ENCODE peak calls at places on chromosomes 1 and 21, in eight cellular contexts. One of them, this sample, is unnamed.

GRCh38 chr1:65508051-65508450 is 87.6 kb downstream of the LEPR start:
- DNase-seq in K562: no peak
- DNase-seq in A673: no peak
- DNase-seq in mammary epithelial cell: no peak
- DNase-seq in fibroblast of lung: no peak
- DNase-seq in HCT116: no peak
- DNase-seq in GM23248: no peak
- DNase-seq in PC-9: no peak
- DNase-seq in this sample: no peak

GRCh38 chr1:226223786-226224244 is 351 bp downstream of the MIXL1 start:
- DNase-seq in K562: peak; percentile 46
- DNase-seq in A673: peak; percentile 34
- DNase-seq in mammary epithelial cell: no peak
- DNase-seq in fibroblast of lung: no peak
- DNase-seq in HCT116: no peak
- DNase-seq in GM23248: peak; percentile 34
- DNase-seq in PC-9: no peak
- DNase-seq in this sample: peak; percentile 55

GRCh38 chr1:224486801-224487583 is 52.4 kb upstream of the WDR26 start:
- DNase-seq in K562: no peak
- DNase-seq in A673: no peak
- DNase-seq in mammary epithelial cell: no peak
- DNase-seq in fibroblast of lung: no peak
- DNase-seq in HCT116: no peak
- DNase-seq in GM23248: no peak
- DNase-seq in PC-9: no peak
- DNase-seq in this sample: peak; percentile 5

GRCh38 chr1:59163268-59164092 is 133.4 kb upstream of the FGGY start:
- DNase-seq in K562: no peak
- DNase-seq in A673: no peak
- DNase-seq in mammary epithelial cell: no peak
- DNase-seq in fibroblast of lung: peak; percentile 60
- DNase-seq in HCT116: no peak
- DNase-seq in GM23248: peak; percentile 93
- DNase-seq in PC-9: no peak
- DNase-seq in this sample: no peak

GRCh38 chr1:233981042-233981670 is 76.7 kb downstream of the SLC35F3 start:
- DNase-seq in K562: no peak
- DNase-seq in A673: no peak
- DNase-seq in mammary epithelial cell: no peak
- DNase-seq in fibroblast of lung: no peak
- DNase-seq in HCT116: no peak
- DNase-seq in GM23248: no peak
- DNase-seq in PC-9: no peak
- DNase-seq in this sample: no peak

GRCh38 chr1:21284206-21285137 is 5.8 kb downstream of the ECE1 start:
- DNase-seq in K562: no peak
- DNase-seq in A673: no peak
- DNase-seq in mammary epithelial cell: no peak
- DNase-seq in fibroblast of lung: no peak
- DNase-seq in HCT116: no peak
- DNase-seq in GM23248: no peak
- DNase-seq in PC-9: no peak
- DNase-seq in this sample: no peak

GRCh38 chr21:28240586-28240985 is 752.1 kb downstream of the LTN1 start:
- DNase-seq in K562: no peak
- DNase-seq in A673: no peak
- DNase-seq in mammary epithelial cell: no peak
- DNase-seq in fibroblast of lung: peak; percentile 88
- DNase-seq in HCT116: no peak
- DNase-seq in GM23248: no peak
- DNase-seq in PC-9: no peak
- DNase-seq in this sample: no peak

GRCh38 chr1:25744140-25744581 is 55.8 kb upstream of the SELENON start:
- DNase-seq in K562: no peak
- DNase-seq in A673: peak; percentile 25
- DNase-seq in mammary epithelial cell: peak; percentile 28
- DNase-seq in fibroblast of lung: peak; percentile 68
- DNase-seq in HCT116: peak; percentile 3
- DNase-seq in GM23248: peak; percentile 77
- DNase-seq in PC-9: no peak
- DNase-seq in this sample: no peak

GRCh38 chr1:217953922-217954321 is 322.8 kb downstream of the SPATA17 start:
- DNase-seq in K562: no peak
- DNase-seq in A673: no peak
- DNase-seq in mammary epithelial cell: peak; percentile 83
- DNase-seq in fibroblast of lung: no peak
- DNase-seq in HCT116: no peak
- DNase-seq in GM23248: no peak
- DNase-seq in PC-9: peak; percentile 54
- DNase-seq in this sample: no peak

GRCh38 chr21:25370311-25370744 is 237.0 kb downstream of the MRPL39 start:
- DNase-seq in K562: no peak
- DNase-seq in A673: peak; percentile 25
- DNase-seq in mammary epithelial cell: peak; percentile 9
- DNase-seq in fibroblast of lung: peak; percentile 94
- DNase-seq in HCT116: no peak
- DNase-seq in GM23248: peak; percentile 99
- DNase-seq in PC-9: no peak
- DNase-seq in this sample: no peak

GRCh38 chr1:29639741-29640427 is 403.6 kb downstream of the PTPRU start:
- DNase-seq in K562: no peak
- DNase-seq in A673: peak; percentile 21
- DNase-seq in mammary epithelial cell: peak; percentile 81
- DNase-seq in fibroblast of lung: peak; percentile 22
- DNase-seq in HCT116: peak; percentile 58
- DNase-seq in GM23248: peak; percentile 82
- DNase-seq in PC-9: peak; percentile 87
- DNase-seq in this sample: peak; percentile 7

GRCh38 chr1:201531551-201532425 is 7.1 kb upstream of the NAV1 start:
- DNase-seq in K562: no peak
- DNase-seq in A673: no peak
- DNase-seq in mammary epithelial cell: no peak
- DNase-seq in fibroblast of lung: no peak
- DNase-seq in HCT116: no peak
- DNase-seq in GM23248: peak; percentile 51
- DNase-seq in PC-9: no peak
- DNase-seq in this sample: no peak

GRCh38 chr21:34537838-34538237 is 25.8 kb upstream of the KCNE1 start:
- DNase-seq in K562: no peak
- DNase-seq in A673: no peak
- DNase-seq in mammary epithelial cell: no peak
- DNase-seq in fibroblast of lung: no peak
- DNase-seq in HCT116: no peak
- DNase-seq in GM23248: peak; percentile 30
- DNase-seq in PC-9: no peak
- DNase-seq in this sample: no peak

GRCh38 chr21:32328595-32328994 is 29.9 kb downstream of the MRAP start:
- DNase-seq in K562: no peak
- DNase-seq in A673: peak; percentile 21
- DNase-seq in mammary epithelial cell: no peak
- DNase-seq in fibroblast of lung: peak; percentile 48
- DNase-seq in HCT116: no peak
- DNase-seq in GM23248: peak; percentile 62
- DNase-seq in PC-9: no peak
- DNase-seq in this sample: no peak

GRCh38 chr1:16071614-16072013 is 1.8 kb downstream of the FAM131C start:
- DNase-seq in K562: no peak
- DNase-seq in A673: no peak
- DNase-seq in mammary epithelial cell: no peak
- DNase-seq in fibroblast of lung: no peak
- DNase-seq in HCT116: no peak
- DNase-seq in GM23248: no peak
- DNase-seq in PC-9: no peak
- DNase-seq in this sample: no peak

GRCh38 chr1:119004129-119004527 is 16.0 kb upstream of the TBX15 start:
- DNase-seq in K562: no peak
- DNase-seq in A673: no peak
- DNase-seq in mammary epithelial cell: no peak
- DNase-seq in fibroblast of lung: no peak
- DNase-seq in HCT116: no peak
- DNase-seq in GM23248: no peak
- DNase-seq in PC-9: no peak
- DNase-seq in this sample: no peak

GRCh38 chr1:118999348-119000071 is 11.4 kb upstream of the TBX15 start:
- DNase-seq in K562: no peak
- DNase-seq in A673: no peak
- DNase-seq in mammary epithelial cell: no peak
- DNase-seq in fibroblast of lung: no peak
- DNase-seq in HCT116: no peak
- DNase-seq in GM23248: no peak
- DNase-seq in PC-9: no peak
- DNase-seq in this sample: no peak

GRCh38 chr1:119003413-119004128 is 15.4 kb upstream of the TBX15 start:
- DNase-seq in K562: no peak
- DNase-seq in A673: no peak
- DNase-seq in mammary epithelial cell: no peak
- DNase-seq in fibroblast of lung: no peak
- DNase-seq in HCT116: no peak
- DNase-seq in GM23248: no peak
- DNase-seq in PC-9: no peak
- DNase-seq in this sample: no peak

GRCh38 chr1:119000371-119001180 is 12.4 kb upstream of the TBX15 start:
- DNase-seq in K562: no peak
- DNase-seq in A673: peak; percentile 27
- DNase-seq in mammary epithelial cell: no peak
- DNase-seq in fibroblast of lung: no peak
- DNase-seq in HCT116: no peak
- DNase-seq in GM23248: peak; percentile 77
- DNase-seq in PC-9: no peak
- DNase-seq in this sample: no peak

GRCh38 chr1:119001181-119002018 is 13.3 kb upstream of the TBX15 start:
- DNase-seq in K562: no peak
- DNase-seq in A673: no peak
- DNase-seq in mammary epithelial cell: no peak
- DNase-seq in fibroblast of lung: no peak
- DNase-seq in HCT116: no peak
- DNase-seq in GM23248: peak; percentile 60
- DNase-seq in PC-9: peak; percentile 40
- DNase-seq in this sample: no peak
- TF ChIP-seq EZH2 in K562: no peak
- TF ChIP-seq EZH2 in A673: no peak
- TF ChIP-seq EZH2 in mammary epithelial cell: no peak
- TF ChIP-seq EZH2 in fibroblast of lung: no peak
- TF ChIP-seq EZH2 in HCT116: no peak
- TF ChIP-seq EZH2 in GM23248: no peak
- TF ChIP-seq EZH2 in PC-9: no peak
- TF ChIP-seq EZH2 in this sample: no peak

DNA sequence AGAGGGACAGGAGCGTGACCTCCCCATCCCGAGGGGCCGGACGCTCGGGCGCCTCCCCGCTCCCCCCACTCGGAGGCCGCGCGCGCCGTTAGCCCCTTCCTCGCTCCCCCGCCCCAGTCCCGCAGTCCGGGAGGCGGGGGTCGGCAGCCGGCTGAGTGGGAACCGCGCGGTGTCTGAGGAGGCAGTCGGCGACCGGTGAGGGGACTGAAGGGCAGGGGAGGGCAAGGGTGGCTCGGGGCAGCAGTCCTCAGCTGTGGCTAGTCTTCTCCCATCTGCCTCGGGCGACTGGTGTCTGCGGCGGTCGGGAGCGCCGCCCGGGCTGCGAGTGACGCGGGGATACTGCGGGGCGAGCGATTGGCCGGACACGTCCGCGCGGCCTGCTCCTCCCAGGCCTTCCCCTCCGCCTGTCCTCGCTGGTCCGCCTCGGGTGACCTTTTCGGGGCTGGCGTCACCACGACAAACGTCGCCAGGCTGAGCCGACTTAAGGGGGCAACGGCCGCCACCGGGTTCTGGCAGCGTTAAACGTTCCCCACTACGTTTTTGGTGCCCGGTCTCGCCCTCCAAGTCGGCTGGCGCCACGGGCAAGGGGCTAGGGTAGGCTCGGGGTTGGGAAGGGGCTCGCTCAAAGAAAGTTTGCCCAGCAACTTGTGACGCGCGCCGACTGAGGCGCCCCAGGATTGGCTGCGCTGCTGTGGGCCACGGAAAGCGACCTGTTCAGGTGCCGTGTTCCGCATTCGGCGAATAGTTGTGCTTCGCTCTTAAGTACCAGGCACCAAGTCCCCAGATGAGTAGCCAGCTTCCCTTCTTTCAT is 538 bp downstream of the ZNF672 start:
- DNase-seq in K562: peak; percentile 80
- DNase-seq in A673: peak; percentile 86
- DNase-seq in mammary epithelial cell: peak; percentile 89
- DNase-seq in fibroblast of lung: peak; percentile 85
- DNase-seq in HCT116: peak; percentile 85
- DNase-seq in GM23248: peak; percentile 96
- DNase-seq in PC-9: peak; percentile 80
- DNase-seq in this sample: peak; percentile 95
- TF ChIP-seq EZH2 in K562: no peak
- TF ChIP-seq EZH2 in A673: no peak
- TF ChIP-seq EZH2 in mammary epithelial cell: no peak
- TF ChIP-seq EZH2 in fibroblast of lung: no peak
- TF ChIP-seq EZH2 in HCT116: no peak
- TF ChIP-seq EZH2 in GM23248: no peak
- TF ChIP-seq EZH2 in PC-9: no peak
- TF ChIP-seq EZH2 in this sample: no peak

DNA sequence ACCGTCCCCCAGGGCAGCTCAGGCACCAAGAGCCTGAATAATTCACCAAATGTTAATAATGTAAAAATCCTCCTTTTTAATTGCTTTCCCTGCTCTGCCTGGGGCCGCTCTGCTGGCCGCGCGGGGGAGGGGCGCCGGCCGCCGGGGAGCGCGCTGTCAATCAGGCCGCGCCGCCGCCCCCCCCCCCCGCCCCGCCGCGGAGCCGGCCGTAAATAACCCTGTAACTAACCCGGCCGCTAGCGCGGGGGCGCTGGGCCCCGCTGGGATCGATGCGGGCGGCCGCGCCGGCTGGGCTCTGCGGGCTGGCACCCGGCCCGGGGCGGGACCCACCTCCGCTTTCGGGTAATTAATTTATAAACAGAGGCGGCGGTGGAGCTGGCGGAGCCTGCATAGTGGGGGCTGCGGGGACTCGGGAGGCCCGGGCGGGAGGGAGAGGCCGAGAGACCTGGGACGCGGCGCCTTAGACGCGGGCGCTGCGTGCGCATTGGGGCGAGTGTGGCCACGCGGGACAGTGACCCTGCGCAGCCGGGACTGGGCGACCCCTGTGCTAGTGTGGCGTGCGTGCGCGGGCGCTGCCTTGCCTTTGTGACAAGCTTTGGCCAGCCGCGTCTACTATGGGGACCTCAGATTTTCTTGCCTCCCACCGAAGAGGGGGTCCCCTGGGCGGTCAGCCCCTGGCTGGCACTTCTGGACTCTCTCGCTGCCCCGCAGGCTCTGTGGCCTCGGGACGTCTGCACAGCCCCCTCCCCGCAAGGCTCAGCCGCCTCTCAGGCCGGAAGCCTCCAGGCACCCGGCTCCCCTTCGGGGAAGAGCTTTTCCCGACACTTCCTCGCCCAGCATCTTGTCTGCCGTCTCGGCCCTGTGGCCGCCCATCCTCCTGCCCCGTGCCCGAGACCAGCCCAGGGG is 16.7 kb downstream of the SAMD11 start:
- DNase-seq in K562: peak; percentile 90
- DNase-seq in A673: peak; percentile 93
- DNase-seq in mammary epithelial cell: no peak
- DNase-seq in fibroblast of lung: peak; percentile 80
- DNase-seq in HCT116: no peak
- DNase-seq in GM23248: peak; percentile 80
- DNase-seq in PC-9: no peak
- DNase-seq in this sample: peak; percentile 25
- TF ChIP-seq EZH2 in K562: no peak
- TF ChIP-seq EZH2 in A673: no peak
- TF ChIP-seq EZH2 in mammary epithelial cell: peak; percentile 99
- TF ChIP-seq EZH2 in fibroblast of lung: peak; percentile 6
- TF ChIP-seq EZH2 in HCT116: no peak
- TF ChIP-seq EZH2 in GM23248: no peak
- TF ChIP-seq EZH2 in PC-9: peak; percentile 98
- TF ChIP-seq EZH2 in this sample: peak; percentile 96

GRCh38 chr1:100646000-100646399 is 73.5 kb upstream of the VCAM1 start:
- DNase-seq in K562: no peak
- DNase-seq in A673: no peak
- DNase-seq in mammary epithelial cell: no peak
- DNase-seq in fibroblast of lung: no peak
- DNase-seq in HCT116: no peak
- DNase-seq in GM23248: no peak
- DNase-seq in PC-9: no peak
- DNase-seq in this sample: no peak
- TF ChIP-seq EZH2 in K562: no peak
- TF ChIP-seq EZH2 in A673: no peak
- TF ChIP-seq EZH2 in mammary epithelial cell: no peak
- TF ChIP-seq EZH2 in fibroblast of lung: no peak
- TF ChIP-seq EZH2 in HCT116: no peak
- TF ChIP-seq EZH2 in GM23248: no peak
- TF ChIP-seq EZH2 in PC-9: no peak
- TF ChIP-seq EZH2 in this sample: no peak